ENCODE peak calls at places on chromosomes 4 and X, in four cellular contexts. One of them, this sample, is unnamed.

GRCh38 chr4:185513489-185514181 is 21.7 kb downstream of the PDLIM3 start:
- DNase-seq in SK-N-SH: no peak
- DNase-seq in GM12878: peak
- DNase-seq in K562: no peak
- DNase-seq in this sample: no peak

GRCh38 chr4:138310991-138311390 is 68.8 kb upstream of the SLC7A11 start:
- DNase-seq in SK-N-SH: no peak
- DNase-seq in GM12878: no peak
- DNase-seq in K562: no peak
- DNase-seq in this sample: no peak

GRCh38 chr4:89049853-89050252 is 7.1 kb downstream of the FAM13A start:
- DNase-seq in SK-N-SH: no peak
- DNase-seq in GM12878: no peak
- DNase-seq in K562: no peak
- DNase-seq in this sample: no peak

GRCh38 chrX:49060914-49061313 is 2.1 kb downstream of the CCDC120 start:
- DNase-seq in SK-N-SH: no peak
- DNase-seq in GM12878: no peak
- DNase-seq in K562: no peak
- DNase-seq in this sample: no peak

GRCh38 chrX:104318330-104319009 is 63.7 kb upstream of the ESX1 start:
- DNase-seq in SK-N-SH: no peak
- DNase-seq in GM12878: no peak
- DNase-seq in K562: no peak
- DNase-seq in this sample: no peak

GRCh38 chrX:18875256-18875878 is 108.5 kb downstream of the PHKA2 start:
- DNase-seq in SK-N-SH: peak
- DNase-seq in GM12878: no peak
- DNase-seq in K562: no peak
- DNase-seq in this sample: no peak

GRCh38 chr4:54090404-54090803 is 9.6 kb upstream of the GSX2 start:
- DNase-seq in SK-N-SH: no peak
- DNase-seq in GM12878: no peak
- DNase-seq in K562: no peak
- DNase-seq in this sample: no peak

GRCh38 chr4:121192500-121192899 is 28.4 kb upstream of the TNIP3 start:
- DNase-seq in SK-N-SH: peak
- DNase-seq in GM12878: peak
- DNase-seq in K562: no peak
- DNase-seq in this sample: no peak

GRCh38 chr4:24973471-24974251 is 57.1 kb downstream of the LGI2 start:
- DNase-seq in SK-N-SH: no peak
- DNase-seq in GM12878: no peak
- DNase-seq in K562: no peak
- DNase-seq in this sample: no peak

GRCh38 chrX:111100191-111100590 is 4.2 kb downstream of the PAK3 start:
- DNase-seq in SK-N-SH: peak
- DNase-seq in GM12878: no peak
- DNase-seq in K562: peak
- DNase-seq in this sample: peak

GRCh38 chrX:7941390-7942042 is 14.3 kb upstream of the PNPLA4 start:
- DNase-seq in SK-N-SH: no peak
- DNase-seq in GM12878: no peak
- DNase-seq in K562: no peak
- DNase-seq in this sample: peak

GRCh38 chr4:141569141-141569540 is 67.2 kb upstream of the IL15 start:
- DNase-seq in SK-N-SH: no peak
- DNase-seq in GM12878: no peak
- DNase-seq in K562: no peak
- DNase-seq in this sample: no peak

GRCh38 chrX:152926279-152926678 is 28.4 kb downstream of the ZNF185 start:
- DNase-seq in SK-N-SH: peak
- DNase-seq in GM12878: no peak
- DNase-seq in K562: peak
- DNase-seq in this sample: peak

GRCh38 chrX:45751156-45751555 is 550.5 kb upstream of the DIPK2B start:
- DNase-seq in SK-N-SH: no peak
- DNase-seq in GM12878: no peak
- DNase-seq in K562: no peak
- DNase-seq in this sample: no peak

GRCh38 chrX:67607436-67607835 is 63.6 kb downstream of the AR start:
- DNase-seq in SK-N-SH: no peak
- DNase-seq in GM12878: no peak
- DNase-seq in K562: no peak
- DNase-seq in this sample: no peak

GRCh38 chr4:138341739-138342415 is 99.7 kb upstream of the SLC7A11 start:
- DNase-seq in SK-N-SH: no peak
- DNase-seq in GM12878: peak
- DNase-seq in K562: no peak
- DNase-seq in this sample: no peak

GRCh38 chr4:154560824-154561231 is 2.0 kb upstream of the FGB start:
- DNase-seq in SK-N-SH: no peak
- DNase-seq in GM12878: no peak
- DNase-seq in K562: no peak
- DNase-seq in this sample: no peak

GRCh38 chrX:150155396-150156048 is 207.6 kb upstream of the MAMLD1 start:
- DNase-seq in SK-N-SH: peak
- DNase-seq in GM12878: no peak
- DNase-seq in K562: no peak
- DNase-seq in this sample: no peak

GRCh38 chr4:57370691-57371090 is 260.5 kb upstream of the IGFBP7 start:
- DNase-seq in SK-N-SH: no peak
- DNase-seq in GM12878: no peak
- DNase-seq in K562: no peak
- DNase-seq in this sample: no peak

GRCh38 chrX:47828984-47829383 is 7.7 kb upstream of the ZNF81 start:
- DNase-seq in SK-N-SH: no peak
- DNase-seq in GM12878: no peak
- DNase-seq in K562: no peak
- DNase-seq in this sample: no peak

GRCh38 chrX:23403849-23404248 is 69.2 kb downstream of the PTCHD1 start:
- DNase-seq in SK-N-SH: peak
- DNase-seq in GM12878: no peak
- DNase-seq in K562: no peak
- DNase-seq in this sample: peak

GRCh38 chr4:11596989-11597388 is 168.3 kb upstream of the HS3ST1 start:
- DNase-seq in SK-N-SH: no peak
- DNase-seq in GM12878: no peak
- DNase-seq in K562: no peak
- DNase-seq in this sample: no peak

GRCh38 chrX:39854772-39855747 is 242.7 kb downstream of the BCOR start:
- DNase-seq in SK-N-SH: no peak
- DNase-seq in GM12878: peak
- DNase-seq in K562: no peak
- DNase-seq in this sample: no peak

GRCh38 chr4:53780736-53781400 is 189.6 kb upstream of the LNX1 start:
- DNase-seq in SK-N-SH: no peak
- DNase-seq in GM12878: no peak
- DNase-seq in K562: no peak
- DNase-seq in this sample: no peak

GRCh38 chr4:172270421-172270820 is 457.2 kb downstream of the GALNTL6 start:
- DNase-seq in SK-N-SH: no peak
- DNase-seq in GM12878: no peak
- DNase-seq in K562: no peak
- DNase-seq in this sample: no peak

GRCh38 chr4:150572704-150573504 is 9.0 kb upstream of the MAB21L2 start:
- DNase-seq in SK-N-SH: no peak
- DNase-seq in GM12878: peak
- DNase-seq in K562: peak
- DNase-seq in this sample: no peak

GRCh38 chr4:178462710-178463109 is 1020.5 kb upstream of the AGA start:
- DNase-seq in SK-N-SH: no peak
- DNase-seq in GM12878: no peak
- DNase-seq in K562: no peak
- DNase-seq in this sample: no peak

GRCh38 chr4:4356106-4357041 is 30.5 kb upstream of the NSG1 start:
- DNase-seq in SK-N-SH: no peak
- DNase-seq in GM12878: no peak
- DNase-seq in K562: no peak
- DNase-seq in this sample: no peak

GRCh38 chr4:138758876-138759275 is 256.7 kb upstream of the NOCT start:
- DNase-seq in SK-N-SH: no peak
- DNase-seq in GM12878: no peak
- DNase-seq in K562: no peak
- DNase-seq in this sample: no peak

GRCh38 chrX:95974885-95975284 is 709.8 kb upstream of the DIAPH2 start:
- DNase-seq in SK-N-SH: no peak
- DNase-seq in GM12878: no peak
- DNase-seq in K562: no peak
- DNase-seq in this sample: no peak

DNA sequence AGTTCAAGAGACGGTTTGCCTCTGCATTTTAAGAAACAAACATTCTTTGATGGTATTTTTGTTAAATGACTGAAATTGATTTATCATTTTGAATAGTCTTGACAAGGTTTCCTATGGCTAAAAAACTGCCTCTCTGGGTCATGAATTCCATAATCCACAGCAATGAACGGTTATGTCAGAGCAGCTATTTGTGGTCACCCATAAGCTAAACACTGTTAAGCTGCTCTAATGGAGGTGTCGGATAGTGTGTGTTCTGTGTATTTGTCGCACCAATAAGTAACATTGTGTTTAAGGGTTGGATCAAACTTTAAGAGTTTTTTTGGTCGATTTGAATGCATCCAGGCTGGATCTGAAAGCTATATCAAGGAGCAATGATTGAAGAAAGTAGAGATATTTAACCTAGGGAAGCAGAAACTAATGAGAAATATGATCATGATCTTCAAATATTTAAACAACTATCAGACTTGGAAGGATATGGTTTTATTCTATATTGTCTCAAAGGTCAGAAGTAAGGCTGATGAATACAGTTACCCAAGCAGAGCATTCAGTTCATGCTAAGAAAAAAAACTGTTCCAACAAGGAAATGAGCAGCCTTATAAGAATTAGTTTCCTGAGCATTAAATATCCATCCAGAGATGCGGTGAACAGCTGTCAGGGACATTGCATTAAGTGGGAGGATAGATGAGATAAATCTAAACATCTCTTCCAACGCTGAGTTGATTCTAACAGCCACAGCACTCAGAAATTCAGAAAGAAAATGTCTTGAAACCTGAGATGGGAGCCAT is 232.3 kb upstream of the RPS6KA3 start:
- DNase-seq in SK-N-SH: no peak
- DNase-seq in GM12878: no peak
- DNase-seq in K562: no peak
- DNase-seq in this sample: no peak
- TF ChIP-seq USF1 in SK-N-SH: no peak
- TF ChIP-seq USF1 in GM12878: no peak
- TF ChIP-seq USF1 in K562: no peak
- TF ChIP-seq USF1 in this sample: no peak

DNA sequence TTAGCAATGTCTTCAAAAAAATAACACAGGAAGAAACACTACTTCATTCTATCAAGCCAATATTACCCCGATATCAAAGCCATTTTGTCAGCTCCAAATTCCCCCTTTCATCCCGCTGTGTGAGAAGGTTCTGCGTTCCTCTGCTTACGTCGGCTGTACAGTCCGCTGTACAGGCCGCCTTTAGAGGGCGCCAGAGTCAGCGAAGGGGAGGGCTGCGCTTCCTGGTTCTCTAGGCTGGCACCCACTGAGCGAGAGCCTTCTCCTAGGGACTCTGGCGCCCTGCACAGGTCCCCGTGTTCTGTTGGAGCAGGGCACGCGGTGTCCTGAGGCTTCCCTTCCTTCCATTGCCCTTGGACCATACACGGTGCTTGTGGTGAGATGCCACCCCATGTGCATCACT is 25.3 kb upstream of the CT45A1 start:
- DNase-seq in SK-N-SH: no peak
- DNase-seq in GM12878: no peak
- DNase-seq in K562: no peak
- DNase-seq in this sample: peak
- TF ChIP-seq USF1 in SK-N-SH: no peak
- TF ChIP-seq USF1 in GM12878: no peak
- TF ChIP-seq USF1 in K562: no peak
- TF ChIP-seq USF1 in this sample: no peak

GRCh38 chr4:111464251-111465045 is 680.8 kb upstream of the FAM241A start:
- DNase-seq in SK-N-SH: no peak
- DNase-seq in GM12878: no peak
- DNase-seq in K562: no peak
- DNase-seq in this sample: no peak
- TF ChIP-seq USF1 in SK-N-SH: no peak
- TF ChIP-seq USF1 in GM12878: no peak
- TF ChIP-seq USF1 in K562: no peak
- TF ChIP-seq USF1 in this sample: no peak

GRCh38 chr4:7371122-7371941 is 63.4 kb downstream of the PSAPL1 start:
- DNase-seq in SK-N-SH: no peak
- DNase-seq in GM12878: no peak
- DNase-seq in K562: no peak
- DNase-seq in this sample: no peak
- TF ChIP-seq USF1 in SK-N-SH: no peak
- TF ChIP-seq USF1 in GM12878: no peak
- TF ChIP-seq USF1 in K562: no peak
- TF ChIP-seq USF1 in this sample: no peak

DNA sequence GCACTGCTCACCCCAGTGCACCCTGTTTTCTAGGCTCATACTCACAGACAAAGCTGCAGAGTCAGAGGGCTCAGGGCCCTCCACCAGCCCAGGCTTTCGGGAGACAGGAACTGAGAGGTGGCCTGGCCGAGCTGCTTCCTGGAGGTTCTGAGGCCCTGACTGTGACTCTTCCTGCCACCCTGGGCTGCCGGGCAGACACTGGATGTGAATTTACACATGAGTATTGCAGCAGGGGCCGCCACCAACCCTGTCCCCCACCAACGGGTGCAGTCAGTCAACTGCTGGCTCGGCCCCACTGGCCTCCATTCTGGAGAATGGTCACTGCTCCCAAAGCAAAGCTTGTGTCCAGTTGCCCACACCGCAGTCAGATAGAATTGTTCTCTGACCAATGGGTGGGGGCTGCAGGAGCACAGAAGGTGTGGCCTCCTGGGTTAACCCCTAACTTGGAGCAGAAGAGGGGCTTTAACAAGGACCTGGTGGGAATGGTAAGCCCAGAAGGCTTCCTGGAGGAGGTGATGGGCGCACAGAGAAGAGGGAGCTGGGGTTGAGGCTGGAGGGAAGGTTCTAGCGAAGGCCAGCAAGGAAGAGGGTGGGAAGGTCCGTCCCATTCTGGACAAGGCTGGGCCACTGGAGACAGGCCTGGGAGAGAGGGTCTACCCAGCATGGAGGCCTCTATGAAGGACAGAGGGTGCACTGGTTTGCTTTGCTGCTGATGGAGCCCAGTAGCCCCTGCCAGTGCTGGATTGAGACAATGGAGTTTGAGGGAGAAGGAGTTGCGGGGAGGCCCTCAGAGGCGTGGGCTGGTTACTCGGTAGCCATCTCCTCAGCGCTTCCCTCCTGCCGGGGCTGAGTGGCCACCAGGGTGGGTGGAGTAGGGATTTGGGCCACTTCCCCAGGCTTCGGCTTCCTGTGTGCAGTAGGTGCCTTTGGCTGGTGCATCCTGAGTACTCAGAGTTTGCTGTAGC is 135.3 kb downstream of the CPZ start:
- DNase-seq in SK-N-SH: peak
- DNase-seq in GM12878: no peak
- DNase-seq in K562: no peak
- DNase-seq in this sample: no peak
- TF ChIP-seq USF1 in SK-N-SH: no peak
- TF ChIP-seq USF1 in GM12878: no peak
- TF ChIP-seq USF1 in K562: no peak
- TF ChIP-seq USF1 in this sample: no peak

GRCh38 chrX:130109429-130110378 is 593 bp downstream of the ELF4 start:
- DNase-seq in SK-N-SH: peak
- DNase-seq in GM12878: no peak
- DNase-seq in K562: peak
- DNase-seq in this sample: peak
- TF ChIP-seq USF1 in SK-N-SH: no peak
- TF ChIP-seq USF1 in GM12878: no peak
- TF ChIP-seq USF1 in K562: no peak
- TF ChIP-seq USF1 in this sample: no peak